ENCODE peak calls at places on chromosomes 5 and 9, in four cellular contexts. C is foreskin fibroblast, P is SJSA1, O is AG10803. W is an unnamed sample.

GRCh38 chr5:88452820-88453219 is 184.2 kb upstream of the TMEM161B start:
- DNase-seq in P (no peak), O (no peak), C (no peak), W (no peak)

GRCh38 chr9:135821733-135822382 is 85.5 kb downstream of the CAMSAP1 start:
- DNase-seq in P (no peak), O (no peak), C (no peak), W (no peak)

GRCh38 chr5:143400541-143401252 is 2.8 kb downstream of the NR3C1 start:
- DNase-seq in C (peak), O (peak), P (no peak), W (peak)

GRCh38 chr5:101424530-101425175 is 521.6 kb upstream of the ST8SIA4 start:
- DNase-seq in O (peak), P (no peak), C (peak), W (no peak)

GRCh38 chr9:3361115-3361514 is 164.7 kb downstream of the RFX3 start:
- DNase-seq in C (no peak), P (no peak), O (no peak), W (no peak)

GRCh38 chr5:102937916-102938315 is 182.0 kb downstream of the GIN1 start:
- DNase-seq in C (peak), P (no peak), O (peak), W (no peak)

GRCh38 chr5:164214698-164215097 is 709.3 kb downstream of the MAT2B start:
- DNase-seq in P (no peak), C (peak), O (no peak), W (no peak)

GRCh38 chr9:27471789-27472585 is 52.1 kb upstream of the IFNK start:
- DNase-seq in O (peak), P (no peak), C (no peak), W (no peak)

GRCh38 chr5:158485604-158486081 is 614.1 kb downstream of the EBF1 start:
- DNase-seq in P (no peak), O (peak), C (peak), W (no peak)

GRCh38 chr5:106755789-106756188 is 914.9 kb downstream of the EFNA5 start:
- DNase-seq in C (no peak), O (no peak), P (no peak), W (no peak)

GRCh38 chr5:145925803-145926202 is 10.6 kb upstream of the SH3RF2 start:
- DNase-seq in P (no peak), O (peak), C (peak), W (no peak)

GRCh38 chr9:21801683-21802417 is 586 bp upstream of the MTAP start:
- DNase-seq in C (peak), P (peak), O (peak), W (peak)

GRCh38 chr5:87394407-87394806 is 18.3 kb downstream of the CCNH start:
- DNase-seq in P (no peak), C (peak), O (peak), W (no peak)

GRCh38 chr9:20640331-20641187 is 18.3 kb upstream of the MLLT3 start:
- DNase-seq in O (no peak), P (peak), C (peak), W (no peak)

GRCh38 chr5:41924872-41925554 is at the start of gene FBXO4:
- DNase-seq in O (peak), C (peak), P (peak), W (peak)

GRCh38 chr9:83068414-83068813 is 5.5 kb upstream of the RASEF start:
- DNase-seq in P (no peak), C (no peak), O (no peak), W (no peak)

GRCh38 chr9:101387871-101388506 is 3.2 kb upstream of the BAAT start:
- DNase-seq in P (no peak), O (peak), C (peak), W (peak)

GRCh38 chr9:124621371-124622328 is 114.5 kb upstream of the NR5A1 start:
- DNase-seq in P (peak), C (no peak), O (peak), W (no peak)

GRCh38 chr9:121316378-121316777 is 48.4 kb downstream of the GSN start:
- DNase-seq in P (no peak), C (no peak), O (no peak), W (no peak)

GRCh38 chr9:101486693-101487442 is 46.8 kb upstream of the RNF20 start:
- DNase-seq in O (peak), P (peak), C (peak), W (peak)

GRCh38 chr5:102681403-102681983 is 73.6 kb upstream of the PAM start:
- DNase-seq in C (peak), P (peak), O (peak), W (peak)

GRCh38 chr5:107779472-107779871 is 108.7 kb upstream of the EFNA5 start:
- DNase-seq in P (no peak), C (no peak), O (no peak), W (no peak)

GRCh38 chr5:96958977-96959376 is 23.1 kb downstream of the LNPEP start:
- DNase-seq in O (no peak), P (no peak), C (no peak), W (no peak)

GRCh38 chr5:96961053-96961452 is 25.2 kb downstream of the LNPEP start:
- DNase-seq in C (no peak), O (no peak), P (no peak), W (no peak)

GRCh38 chr5:96963267-96963666 is 27.4 kb downstream of the LNPEP start:
- DNase-seq in O (peak), C (peak), P (no peak), W (no peak)

GRCh38 chr5:96966801-96967200 is 30.9 kb downstream of the LNPEP start:
- DNase-seq in C (no peak), O (no peak), P (no peak), W (no peak)

DNA sequence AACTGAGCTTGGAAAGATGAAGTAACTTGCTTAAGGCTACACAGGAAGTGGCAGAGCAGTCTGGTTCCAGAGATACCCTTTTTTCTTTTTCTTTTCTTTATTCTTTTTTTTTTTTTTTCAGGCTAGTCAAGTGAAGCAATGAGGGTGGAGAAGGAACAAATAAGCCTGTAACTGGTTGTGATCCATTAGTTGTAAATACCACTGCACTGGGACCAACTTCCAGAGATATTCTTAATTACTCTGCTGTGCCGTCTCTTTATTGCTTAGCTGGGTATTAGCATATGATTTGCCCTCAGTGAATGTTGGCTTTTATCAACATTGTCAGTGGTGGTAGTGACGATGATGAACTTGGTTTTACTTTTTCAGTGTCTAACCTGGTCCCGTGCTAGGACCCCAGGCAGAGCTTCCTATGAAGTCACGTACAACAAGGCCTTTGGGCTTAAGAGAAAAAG is 26.7 kb downstream of the LNPEP start:
- DNase-seq in P (no peak), O (no peak), C (peak), W (no peak)
- H3K4me3 ChIP-seq in P (no peak), O (no peak), C (no peak), W (no peak)

DNA sequence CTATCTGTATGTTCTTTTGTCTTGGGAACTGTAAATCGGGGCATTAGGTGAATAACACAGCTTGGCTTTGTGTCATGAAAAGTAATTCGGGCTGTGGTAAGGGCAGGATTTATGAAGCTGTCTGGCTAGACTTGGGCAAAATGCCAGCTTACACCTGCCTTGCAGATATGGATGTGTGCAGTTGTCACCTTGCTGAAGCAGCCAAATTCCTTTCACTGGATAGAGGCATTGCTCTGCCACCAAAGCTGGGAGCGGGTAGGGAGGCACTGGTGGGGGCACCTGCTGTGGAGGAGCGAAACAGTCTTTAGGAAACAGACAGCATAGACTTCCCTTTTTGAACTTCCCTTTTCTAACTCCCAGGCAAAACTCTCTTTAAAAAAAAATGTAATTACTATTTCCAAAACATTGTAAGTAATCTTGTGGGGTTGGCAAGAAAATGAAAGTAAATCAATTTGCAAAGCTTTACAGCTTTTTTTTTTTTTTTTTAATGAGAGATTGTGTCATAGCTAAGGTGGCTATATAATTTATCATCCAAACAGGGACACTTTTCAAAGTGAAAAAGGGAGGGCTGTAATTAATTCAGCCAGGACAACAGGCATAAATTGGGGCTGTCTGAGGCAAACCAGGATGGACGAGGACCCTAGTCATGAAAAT is 545.3 kb downstream of the CSNK1G3 start:
- DNase-seq in P (no peak), O (no peak), C (no peak), W (no peak)
- H3K4me3 ChIP-seq in P (no peak), O (no peak), C (no peak), W (no peak)

GRCh38 chr5:149782018-149782899 is 52.1 kb downstream of the PPARGC1B start:
- DNase-seq in O (no peak), C (no peak), P (no peak), W (no peak)

GRCh38 chr5:149779071-149779470 is 49.0 kb downstream of the PPARGC1B start:
- DNase-seq in P (no peak), C (no peak), O (no peak), W (no peak)

GRCh38 chr5:149777382-149777781 is 47.3 kb downstream of the PPARGC1B start:
- DNase-seq in O (no peak), C (no peak), P (no peak), W (peak)

GRCh38 chr5:149781612-149782011 is 51.5 kb downstream of the PPARGC1B start:
- DNase-seq in O (no peak), C (no peak), P (no peak), W (no peak)

DNA sequence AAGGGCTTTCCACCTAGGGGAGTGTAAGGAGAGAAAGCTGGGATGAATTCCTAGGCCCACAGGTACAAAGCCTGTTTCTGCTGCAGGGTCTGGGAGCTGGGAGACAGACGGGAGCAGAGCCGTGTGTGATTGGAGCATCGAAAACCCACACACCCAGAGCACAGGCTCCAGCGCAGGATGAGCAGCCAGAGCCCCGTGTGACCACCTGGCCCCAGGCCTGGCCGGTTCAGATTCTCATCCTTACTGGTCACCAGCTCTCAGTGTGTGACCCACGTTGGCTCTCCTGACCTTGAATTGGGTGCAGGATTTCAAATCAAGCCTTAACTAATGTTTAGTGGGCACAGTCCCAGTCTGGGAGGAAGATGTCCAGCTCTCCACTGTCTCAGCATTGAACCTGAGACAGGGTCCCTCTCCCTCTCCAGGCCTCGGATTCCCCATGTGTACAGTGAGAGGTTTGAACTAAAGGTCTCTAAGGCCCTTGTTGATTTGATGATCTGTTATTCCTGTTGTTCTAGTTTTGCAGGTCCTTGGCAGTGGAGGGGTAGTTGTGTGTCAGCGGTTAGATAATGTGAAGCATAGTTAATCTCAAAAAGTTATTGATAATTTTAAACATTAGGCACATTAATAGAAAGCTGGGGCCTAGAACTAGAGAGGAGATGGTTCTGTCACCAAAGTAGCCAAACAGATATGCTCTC is 50.1 kb downstream of the PPARGC1B start:
- DNase-seq in C (no peak), O (no peak), P (no peak), W (no peak)
- H3K4me3 ChIP-seq in C (no peak), O (no peak), P (no peak), W (no peak)

DNA sequence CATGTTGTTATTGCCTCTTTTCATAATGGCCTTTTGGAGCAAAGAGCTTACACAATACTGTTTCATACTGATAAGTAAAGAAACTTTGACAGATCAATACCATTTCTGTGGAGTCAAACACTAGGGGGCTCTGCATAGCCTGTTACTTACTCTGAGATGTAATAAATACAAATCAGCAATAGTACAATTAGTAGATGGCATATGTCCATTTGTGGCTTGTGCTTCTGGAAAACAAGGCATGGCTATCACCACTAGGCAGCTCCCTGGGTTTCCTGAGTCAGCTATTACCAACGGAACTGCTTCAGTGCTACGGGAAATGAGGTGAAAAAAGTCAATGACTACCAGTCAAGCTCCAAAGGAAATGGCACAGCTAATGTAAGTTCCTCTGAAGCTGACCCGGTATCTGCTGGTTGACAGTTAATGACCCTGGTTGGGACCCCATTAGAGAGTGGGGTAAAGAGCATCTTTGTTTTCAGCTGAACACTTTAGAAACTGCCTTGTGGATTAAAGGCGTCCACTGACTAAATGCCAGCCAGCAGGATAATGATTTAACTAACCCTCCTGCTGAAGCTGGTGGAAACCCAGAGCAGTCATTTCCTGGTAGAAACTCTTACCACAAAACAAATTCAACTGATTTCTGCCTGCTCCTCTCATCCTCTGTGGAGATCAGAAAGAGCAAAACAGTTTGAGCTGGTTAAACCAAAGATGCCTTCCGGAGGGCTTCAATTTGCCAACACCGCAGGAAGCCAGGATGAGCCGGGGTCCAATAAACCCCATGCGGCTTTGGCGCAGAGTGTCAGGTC is 69.0 kb upstream of the FAM169A start:
- DNase-seq in O (peak), C (peak), P (no peak), W (peak)
- H3K4me3 ChIP-seq in O (no peak), C (no peak), P (no peak), W (no peak)

GRCh38 chr5:154862766-154863165 is 4.3 kb downstream of the CNOT8 start:
- DNase-seq in P (no peak), C (no peak), O (peak), W (no peak)

GRCh38 chr5:154858972-154859950 is 834 bp downstream of the CNOT8 start:
- DNase-seq in O (no peak), C (peak), P (no peak), W (peak)

GRCh38 chr5:154860123-154860522 is 1.7 kb downstream of the CNOT8 start:
- DNase-seq in P (no peak), O (peak), C (peak), W (no peak)

GRCh38 chr5:154861946-154862345 is 3.5 kb downstream of the CNOT8 start:
- DNase-seq in O (no peak), C (no peak), P (no peak), W (no peak)

GRCh38 chr5:154860765-154861164 is 2.3 kb downstream of the CNOT8 start:
- DNase-seq in P (no peak), C (no peak), O (no peak), W (no peak)
- H3K4me3 ChIP-seq in P (no peak), C (peak), O (peak), W (no peak)

GRCh38 chr5:61942462-61943049 is 363.4 kb upstream of the KIF2A start:
- DNase-seq in C (no peak), O (no peak), P (no peak), W (no peak)
- H3K4me3 ChIP-seq in C (no peak), O (no peak), P (no peak), W (no peak)

DNA sequence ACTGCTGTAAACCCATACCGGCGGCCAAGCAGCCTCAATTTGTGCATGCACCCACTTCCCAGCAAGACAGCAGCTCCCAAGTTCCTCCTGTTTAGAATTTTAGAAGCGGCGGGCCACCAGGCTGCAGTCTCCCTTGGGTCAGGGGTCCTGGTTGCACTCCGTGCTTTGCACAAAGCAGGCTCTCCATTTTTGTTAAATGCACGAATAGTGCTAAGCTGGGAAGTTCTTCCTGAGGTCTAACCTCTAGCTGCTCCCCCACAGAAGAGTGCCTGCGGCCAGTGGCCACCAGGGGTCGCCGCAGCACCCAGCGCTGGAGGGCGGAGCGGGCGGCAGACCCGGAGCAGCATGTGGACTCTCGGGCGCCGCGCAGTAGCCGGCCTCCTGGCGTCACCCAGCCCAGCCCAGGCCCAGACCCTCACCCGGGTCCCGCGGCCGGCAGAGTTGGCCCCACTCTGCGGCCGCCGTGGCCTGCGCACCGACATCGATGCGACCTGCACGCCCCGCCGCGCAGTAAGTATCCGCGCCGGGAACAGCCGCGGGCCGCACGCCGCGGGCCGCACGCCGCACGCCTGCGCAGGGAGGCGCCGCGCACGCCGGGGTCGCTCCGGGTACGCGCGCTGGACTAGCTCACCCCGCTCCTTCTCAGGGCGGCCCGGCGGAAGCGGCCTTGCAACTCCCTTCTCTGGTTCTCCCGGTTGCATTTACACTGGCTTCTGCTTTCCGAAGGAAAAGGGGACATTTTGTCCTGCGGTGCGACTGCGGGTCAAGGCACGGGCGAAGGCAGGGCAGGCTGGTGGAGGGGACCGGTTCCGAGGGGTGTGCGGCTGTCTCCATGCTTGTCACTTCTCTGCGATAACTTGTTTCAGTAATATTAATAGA is at the start of gene FXN:
- DNase-seq in P (peak), O (peak), C (peak), W (peak)
- H3K4me3 ChIP-seq in P (peak), O (peak), C (peak), W (peak)

GRCh38 chr5:35852084-35852734 is 4.5 kb upstream of the IL7R start:
- DNase-seq in C (peak), P (peak), O (no peak), W (no peak)

GRCh38 chr5:35853652-35854051 is 3.0 kb upstream of the IL7R start:
- DNase-seq in C (no peak), P (no peak), O (peak), W (no peak)

GRCh38 chr5:35849850-35850249 is 6.8 kb upstream of the IL7R start:
- DNase-seq in P (no peak), C (no peak), O (no peak), W (no peak)

GRCh38 chr5:35854248-35854647 is 2.4 kb upstream of the IL7R start:
- DNase-seq in C (no peak), P (no peak), O (no peak), W (no peak)

GRCh38 chr5:35851282-35851681 is 5.4 kb upstream of the IL7R start:
- DNase-seq in C (peak), P (no peak), O (peak), W (no peak)
- H3K4me3 ChIP-seq in C (peak), P (peak), O (peak), W (no peak)

W was measured in H7.